ENCODE peak calls at places on chromosomes 6 and 20, in four cellular contexts. B, Q, S and U are unnamed samples.

GRCh38 chr6:7087491-7087979 is 20.2 kb upstream of the RREB1 start:
- DNase-seq in B (no peak), Q (no peak), S (no peak), U (no peak)

GRCh38 chr6:44256291-44257006 is 879 bp downstream of the SLC35B2 start:
- DNase-seq in B (no peak), Q (no peak), S (no peak), U (no peak)

GRCh38 chr20:14715400-14715799 is 378.0 kb upstream of the FLRT3 start:
- DNase-seq in B (no peak), Q (no peak), S (no peak), U (no peak)

GRCh38 chr20:23009636-23010035 is 25.5 kb upstream of the SSTR4 start:
- DNase-seq in B (no peak), Q (no peak), S (no peak), U (no peak)

GRCh38 chr20:6940052-6940451 is 172.6 kb downstream of the BMP2 start:
- DNase-seq in B (peak; percentile 34), Q (no peak), S (no peak), U (no peak)

GRCh38 chr6:21769405-21769851 is 175.9 kb downstream of the SOX4 start:
- DNase-seq in B (no peak), Q (peak; percentile 67), S (no peak), U (no peak)

GRCh38 chr6:82588020-82588419 is 224.4 kb downstream of the TPBG start:
- DNase-seq in B (no peak), Q (no peak), S (no peak), U (no peak)

GRCh38 chr6:135675862-135676261 is 175.6 kb upstream of the PDE7B start:
- DNase-seq in B (peak; percentile 55), Q (no peak), S (no peak), U (peak; percentile 7)

GRCh38 chr20:32278199-32278643 is 770 bp downstream of the KIF3B start:
- DNase-seq in B (no peak), Q (peak; percentile 12), S (no peak), U (no peak)

GRCh38 chr6:133632906-133633305 is 256.0 kb upstream of the TCF21 start:
- DNase-seq in B (no peak), Q (no peak), S (no peak), U (no peak)

GRCh38 chr20:57264151-57264792 is 2.2 kb downstream of the BMP7 start:
- DNase-seq in B (no peak), Q (no peak), S (peak; percentile 16), U (no peak)

GRCh38 chr6:55882731-55883595 is 7.6 kb upstream of the BMP5 start:
- DNase-seq in B (no peak), Q (no peak), S (no peak), U (no peak)

GRCh38 chr6:167708501-167709094 is 118.1 kb upstream of the AFDN start:
- DNase-seq in B (no peak), Q (no peak), S (no peak), U (no peak)

GRCh38 chr6:72699142-72699541 is 77.3 kb downstream of the KCNQ5 start:
- DNase-seq in B (no peak), Q (no peak), S (no peak), U (no peak)

GRCh38 chr6:45171380-45171779 is 156.8 kb upstream of the RUNX2 start:
- DNase-seq in B (no peak), Q (no peak), S (no peak), U (no peak)

GRCh38 chr6:45916692-45917091 is 99.0 kb downstream of the CLIC5 start:
- DNase-seq in B (no peak), Q (no peak), S (no peak), U (no peak)

GRCh38 chr6:20669571-20670314 is 135.5 kb downstream of the CDKAL1 start:
- DNase-seq in B (no peak), Q (no peak), S (no peak), U (no peak)

GRCh38 chr6:101386982-101387381 is 6.5 kb upstream of the GRIK2 start:
- DNase-seq in B (no peak), Q (peak; percentile 18), S (no peak), U (no peak)

GRCh38 chr6:166629628-166630027 is 2.6 kb upstream of the RPS6KA2 start:
- DNase-seq in B (no peak), Q (peak; percentile 61), S (no peak), U (no peak)

GRCh38 chr6:26336355-26337198 is 28.4 kb upstream of the BTN3A2 start:
- DNase-seq in B (no peak), Q (peak; percentile 73), S (no peak), U (no peak)

GRCh38 chr6:166488081-166488685 is 98.3 kb downstream of the RAMACL start:
- DNase-seq in B (no peak), Q (no peak), S (no peak), U (no peak)

GRCh38 chr6:24761193-24761835 is 13.4 kb upstream of the GMNN start:
- DNase-seq in B (no peak), Q (peak; percentile 20), S (no peak), U (no peak)

GRCh38 chr6:37048851-37049734 is 43.6 kb downstream of the FGD2 start:
- DNase-seq in B (no peak), Q (peak; percentile 79), S (peak; percentile 91), U (no peak)